ENCODE peak calls at places on chromosomes 3 and 15, in ten cellular contexts. C is heart left ventricle, R is ovary, W is left ventricle myocardium inferior, N is pancreas, O is A549, S is fibroblast of lung, A is PC-3, X is psoas muscle, P is gastrocnemius medialis. F is an unnamed sample.

GRCh38 chr3:46461971-46462910 is 2.5 kb downstream of the LTF start:
- DNase-seq in R (no peak), C (peak; percentile 16), X (no peak), P (no peak), N (no peak), A (peak; percentile 40), S (no peak), W (no peak), O (no peak), F (no peak)

GRCh38 chr3:150495563-150496168 is 50.6 kb downstream of the SERP1 start:
- DNase-seq in X (no peak), O (peak; percentile 48), R (no peak), A (peak; percentile 85), N (no peak), S (peak; percentile 43), W (no peak), C (no peak), P (no peak), F (no peak)

GRCh38 chr3:67647390-67647878 is 7.0 kb downstream of the SUCLG2 start:
- DNase-seq in N (no peak), O (peak; percentile 98), W (peak; percentile 16), R (no peak), C (peak; percentile 38), P (peak; percentile 52), A (peak; percentile 88), S (peak; percentile 99), X (peak; percentile 29), F (peak; percentile 34)

GRCh38 chr3:181486496-181486895 is 225.2 kb upstream of the SOX2 start:
- DNase-seq in O (no peak), S (peak; percentile 3), R (no peak), A (no peak), C (no peak), W (no peak), N (no peak), X (no peak), P (no peak), F (no peak)

GRCh38 chr3:71568217-71568616 is 15.3 kb downstream of the FOXP1 start:
- DNase-seq in X (no peak), C (no peak), S (no peak), A (no peak), W (no peak), P (no peak), O (no peak), N (no peak), R (no peak), F (no peak)

GRCh38 chr15:76006136-76006778 is 6.0 kb downstream of the NRG4 start:
- DNase-seq in P (peak; percentile 64), C (no peak), O (no peak), A (peak; percentile 10), S (peak; percentile 34), X (no peak), N (peak; percentile 80), R (no peak), W (no peak), F (no peak)

GRCh38 chr3:42665050-42665878 is 11.8 kb downstream of the ZBTB47 start:
- DNase-seq in N (no peak), P (no peak), A (no peak), R (no peak), O (no peak), W (no peak), X (no peak), S (no peak), C (no peak), F (no peak)

GRCh38 chr3:134471521-134472193 is 14.1 kb downstream of the ANAPC13 start:
- DNase-seq in O (peak; percentile 72), X (no peak), N (no peak), C (no peak), P (no peak), S (peak; percentile 74), A (peak; percentile 83), W (no peak), R (no peak), F (no peak)

GRCh38 chr15:86139828-86140227 is 60.2 kb downstream of the AGBL1 start:
- DNase-seq in A (no peak), R (no peak), X (no peak), O (peak; percentile 18), W (no peak), P (no peak), C (no peak), S (no peak), N (no peak), F (no peak)

GRCh38 chr3:38990621-38991020 is 61.1 kb downstream of the SCN11A start:
- DNase-seq in S (peak; percentile 13), O (no peak), N (no peak), C (no peak), X (no peak), R (no peak), W (no peak), P (no peak), A (no peak), F (no peak)

GRCh38 chr15:91891788-91892187 is 38.3 kb downstream of the SLCO3A1 start:
- DNase-seq in N (no peak), R (no peak), C (peak; percentile 47), A (no peak), W (peak; percentile 47), O (no peak), S (no peak), P (no peak), X (no peak), F (no peak)

GRCh38 chr3:196127308-196128040 is 45.6 kb upstream of the TFRC start:
- DNase-seq in X (no peak), C (no peak), A (no peak), S (no peak), P (no peak), N (no peak), O (no peak), W (no peak), R (no peak), F (peak; percentile 54)

GRCh38 chr15:80173022-80173759 is 20.4 kb downstream of the FAH start:
- DNase-seq in R (peak; percentile 28), O (peak; percentile 79), C (peak; percentile 52), P (peak; percentile 87), W (peak; percentile 51), N (peak; percentile 73), A (peak; percentile 74), S (peak; percentile 36), X (peak; percentile 44), F (peak; percentile 82)

GRCh38 chr3:172274906-172275305 is 173.3 kb downstream of the GHSR start:
- DNase-seq in R (no peak), N (no peak), S (no peak), C (no peak), P (no peak), A (no peak), O (no peak), W (no peak), X (no peak), F (no peak)

GRCh38 chr15:35674873-35675781 is 129.2 kb upstream of the DPH6 start:
- DNase-seq in O (no peak), S (peak; percentile 51), A (no peak), W (no peak), R (no peak), X (no peak), N (no peak), C (no peak), P (no peak), F (no peak)

GRCh38 chr15:88194162-88194561 is 62.4 kb downstream of the NTRK3 start:
- DNase-seq in S (no peak), C (no peak), N (no peak), O (no peak), W (no peak), P (no peak), A (no peak), X (no peak), R (no peak), F (no peak)

GRCh38 chr3:189353318-189353958 is 181.7 kb downstream of the TPRG1 start:
- DNase-seq in O (peak; percentile 85), A (peak; percentile 64), S (no peak), R (no peak), N (no peak), X (no peak), P (no peak), W (no peak), C (no peak), F (peak; percentile 11)

DNA sequence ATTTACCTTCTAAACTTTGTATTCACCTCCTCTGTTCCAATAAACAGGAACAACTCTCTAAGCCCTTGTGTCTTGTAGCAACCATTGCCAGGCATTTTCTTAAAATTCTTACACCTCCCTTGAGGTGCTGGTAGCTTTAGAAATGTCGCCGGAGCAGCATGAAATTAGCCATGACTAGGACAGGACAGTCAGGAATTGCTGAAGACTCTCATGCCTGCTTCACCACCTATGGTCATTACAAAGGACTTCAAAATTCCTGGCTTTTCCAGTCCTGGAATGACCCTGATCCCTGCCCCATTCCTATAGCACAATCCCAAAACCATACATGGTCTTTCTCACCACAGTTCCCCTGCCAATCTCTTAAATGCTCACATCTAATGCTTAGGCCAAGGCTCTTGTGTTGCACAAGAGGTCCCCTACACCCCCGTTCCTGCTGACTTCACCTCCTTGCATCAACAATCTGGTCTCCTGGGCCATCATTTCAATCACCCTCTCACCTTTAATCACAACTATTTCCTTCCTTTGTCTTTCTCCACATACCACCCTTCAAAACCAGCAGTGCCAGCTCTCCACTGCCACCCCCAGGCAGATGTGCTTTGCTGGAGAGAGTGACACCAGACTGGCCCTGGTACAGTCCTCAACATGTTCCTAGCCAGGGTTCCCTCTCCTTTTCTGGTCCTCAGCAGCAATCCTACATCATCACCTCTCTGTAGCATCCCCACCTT is 113.2 kb upstream of the TJP1 start:
- DNase-seq in A (peak; percentile 59), R (no peak), O (peak; percentile 51), X (no peak), W (no peak), S (no peak), P (no peak), N (no peak), C (no peak), F (peak; percentile 73)
- TF ChIP-seq CTCF in A (peak; percentile 65), R (no peak), O (peak; percentile 26), X (no peak), W (peak; percentile 52), S (no peak), P (no peak), N (no peak), C (no peak), F (no peak)

GRCh38 chr15:83380682-83381081 is 66.5 kb upstream of the SH3GL3 start:
- DNase-seq in S (peak; percentile 58), R (no peak), C (no peak), O (peak; percentile 72), N (peak; percentile 39), W (peak; percentile 25), A (peak; percentile 78), P (no peak), X (no peak), F (peak; percentile 23)
- H3K4me1 ChIP-seq in S (peaks cover 11% of the 10 kb centered on the region), R (no peaks in the 10 kb centered on the region), C (no peaks in the 10 kb centered on the region), O (peaks cover 20% of the 10 kb centered on the region), N (no peaks in the 10 kb centered on the region), W (peaks cover 10% of the 10 kb centered on the region), A (peaks cover 48% of the 10 kb centered on the region), P (no peaks in the 10 kb centered on the region), X (no peaks in the 10 kb centered on the region), F (no peaks in the 10 kb centered on the region)

GRCh38 chr3:98735296-98735695 is 27.8 kb upstream of the ST3GAL6 start:
- DNase-seq in A (no peak), W (no peak), O (no peak), S (no peak), P (no peak), C (no peak), R (no peak), N (no peak), X (no peak), F (no peak)
- H3K4me3 ChIP-seq in A (peak overlapping the region; percentile 96), W (peak overlapping the region; percentile 85), O (no peak overlapping the region), S (no peak overlapping the region), P (no peak overlapping the region), C (peak overlapping the region; percentile 96), R (no peak overlapping the region), N (no peak overlapping the region), X (peak overlapping the region; percentile 93), F (no peak overlapping the region)

DNA sequence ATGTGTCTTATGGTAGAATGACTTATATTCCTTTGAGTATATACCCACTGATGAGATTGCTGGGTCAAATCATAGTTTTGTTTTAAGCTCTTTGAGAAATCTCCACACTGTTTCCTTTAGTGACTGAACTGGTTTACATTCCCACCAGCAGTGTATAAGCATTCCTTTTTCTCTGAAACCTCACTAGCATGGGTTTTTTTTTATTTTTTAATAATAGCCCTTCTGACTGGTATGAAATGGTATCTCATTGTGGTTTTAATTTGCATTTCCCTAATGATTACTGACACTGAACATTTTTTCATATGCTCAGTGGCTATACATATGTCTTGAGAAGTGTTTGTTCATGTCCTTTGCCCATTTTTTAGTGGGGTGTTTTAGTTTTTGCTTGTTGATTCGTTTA is 494.3 kb downstream of the SQOR start:
- DNase-seq in X (no peak), R (no peak), O (no peak), S (peak; percentile 21), N (no peak), A (no peak), W (no peak), C (no peak), P (no peak), F (no peak)
- TF ChIP-seq CTCF in X (no peak), R (no peak), O (no peak), S (no peak), N (no peak), A (no peak), W (no peak), C (no peak), P (no peak), F (no peak)